ENCODE peak calls at places on chromosomes 7 and 10, in four cellular contexts. J is neural progenitor cell, E is HCT116, V is GM23338. R is an unnamed sample.

GRCh38 chr7:13416071-13416470 is 573.4 kb downstream of the ETV1 start:
- DNase-seq in J (no peak), E (no peak), V (no peak), R (no peak)

GRCh38 chr10:71575446-71575845 is 144.1 kb downstream of the C10orf105 start:
- DNase-seq in V (no peak), J (no peak), E (no peak), R (no peak)

GRCh38 chr10:80896076-80896475 is 358.4 kb downstream of the SH2D4B start:
- DNase-seq in V (no peak), E (no peak), J (no peak), R (no peak)

GRCh38 chr7:117124585-117125220 is 171.4 kb downstream of the ST7 start:
- DNase-seq in V (no peak), E (peak), J (no peak), R (peak)

GRCh38 chr10:15300697-15301096 is 70.4 kb downstream of the FAM171A1 start:
- DNase-seq in V (no peak), E (no peak), J (no peak), R (no peak)

GRCh38 chr10:79444243-79445119 is 943 bp downstream of the ZCCHC24 start:
- DNase-seq in J (peak), E (no peak), V (peak), R (peak)

GRCh38 chr10:69807696-69808095 is 6.0 kb downstream of the COL13A1 start:
- DNase-seq in V (peak), E (peak), J (no peak), R (no peak)

GRCh38 chr7:40595129-40595528 is 460.3 kb downstream of the SUGCT start:
- DNase-seq in J (no peak), V (no peak), E (no peak), R (no peak)

GRCh38 chr7:151566897-151567320 is 47.2 kb upstream of the RHEB start:
- DNase-seq in J (no peak), V (peak), E (no peak), R (peak)

GRCh38 chr10:69421611-69422308 is 5.0 kb upstream of the TACR2 start:
- DNase-seq in J (no peak), E (no peak), V (no peak), R (peak)

GRCh38 chr10:14878266-14879054 is at the start of gene SUV39H2:
- DNase-seq in V (peak), J (peak), E (peak), R (peak)

GRCh38 chr7:70060298-70061068 is 462.2 kb downstream of the AUTS2 start:
- DNase-seq in E (no peak), V (peak), J (no peak), R (no peak)

GRCh38 chr7:29123611-29124190 is 22.6 kb downstream of the CPVL start:
- DNase-seq in J (no peak), V (peak), E (no peak), R (no peak)

GRCh38 chr7:69596723-69597277 is 1.5 kb upstream of the AUTS2 start:
- DNase-seq in E (no peak), V (no peak), J (peak), R (no peak)

GRCh38 chr10:1272079-1272478 is 215.9 kb downstream of the WDR37 start:
- DNase-seq in E (no peak), V (no peak), J (no peak), R (no peak)

GRCh38 chr7:20647908-20648776 is 32.7 kb downstream of the ABCB5 start:
- DNase-seq in J (peak), E (peak), V (peak), R (peak)

GRCh38 chr10:110460111-110460809 is 37.4 kb upstream of the DUSP5 start:
- DNase-seq in V (no peak), E (no peak), J (no peak), R (no peak)

GRCh38 chr7:33873518-33873917 is 31.8 kb upstream of the BMPER start:
- DNase-seq in E (no peak), J (peak), V (peak), R (no peak)

GRCh38 chr7:28301148-28301641 is 111.1 kb upstream of the CREB5 start:
- DNase-seq in E (no peak), V (no peak), J (no peak), R (no peak)

GRCh38 chr10:109931153-109931552 is 7.8 kb upstream of the XPNPEP1 start:
- DNase-seq in E (no peak), V (no peak), J (no peak), R (no peak)

GRCh38 chr7:29987821-29988317 is 1.7 kb downstream of the SCRN1 start:
- DNase-seq in J (peak), V (peak), E (peak), R (peak)

GRCh38 chr10:131730771-131731497 is 169.9 kb upstream of the PPP2R2D start:
- DNase-seq in E (no peak), V (no peak), J (peak), R (no peak)

GRCh38 chr7:20799566-20800377 is 13.1 kb upstream of the SP8 start:
- DNase-seq in J (peak), V (peak), E (no peak), R (no peak)

GRCh38 chr10:100685331-100685730 is 60.1 kb upstream of the PAX2 start:
- DNase-seq in V (no peak), E (no peak), J (no peak), R (no peak)

GRCh38 chr7:142319970-142320369 is 62.1 kb upstream of the PRSS58 start:
- DNase-seq in V (peak), E (no peak), J (no peak), R (no peak)

GRCh38 chr7:139725077-139725476 is 52.7 kb downstream of the HIPK2 start:
- DNase-seq in E (no peak), V (no peak), J (no peak), R (no peak)

GRCh38 chr7:87152897-87153641 is 816 bp downstream of the DMTF1 start:
- DNase-seq in V (peak), J (peak), E (no peak), R (peak)

GRCh38 chr7:98251251-98251843 is 685 bp downstream of the TECPR1 start:
- DNase-seq in J (no peak), V (peak), E (no peak), R (no peak)

GRCh38 chr10:121130382-121130781 is 279.2 kb downstream of the WDR11 start:
- DNase-seq in V (no peak), J (no peak), E (no peak), R (no peak)

GRCh38 chr10:96835826-96836365 is 3.8 kb downstream of the LCOR start:
- DNase-seq in V (no peak), J (no peak), E (no peak), R (peak)

GRCh38 chr7:81851413-81851812 is 81.6 kb upstream of the HGF start:
- DNase-seq in J (no peak), V (no peak), E (no peak), R (no peak)

GRCh38 chr10:70432561-70433263 is 8.8 kb downstream of the NODAL start:
- DNase-seq in J (no peak), E (no peak), V (no peak), R (no peak)

GRCh38 chr7:142441074-142441403 is 183.2 kb upstream of the PRSS58 start:
- DNase-seq in E (no peak), J (no peak), V (peak), R (no peak)

GRCh38 chr7:1858435-1859265 is 188.6 kb downstream of the ELFN1 start:
- DNase-seq in E (no peak), V (no peak), J (no peak), R (no peak)

GRCh38 chr10:97366572-97366971 is 32.0 kb upstream of the FRAT2 start:
- DNase-seq in V (no peak), J (no peak), E (no peak), R (no peak)

GRCh38 chr7:25686493-25686892 is 458.2 kb upstream of the NPVF start:
- DNase-seq in V (no peak), J (no peak), E (no peak), R (no peak)

DNA sequence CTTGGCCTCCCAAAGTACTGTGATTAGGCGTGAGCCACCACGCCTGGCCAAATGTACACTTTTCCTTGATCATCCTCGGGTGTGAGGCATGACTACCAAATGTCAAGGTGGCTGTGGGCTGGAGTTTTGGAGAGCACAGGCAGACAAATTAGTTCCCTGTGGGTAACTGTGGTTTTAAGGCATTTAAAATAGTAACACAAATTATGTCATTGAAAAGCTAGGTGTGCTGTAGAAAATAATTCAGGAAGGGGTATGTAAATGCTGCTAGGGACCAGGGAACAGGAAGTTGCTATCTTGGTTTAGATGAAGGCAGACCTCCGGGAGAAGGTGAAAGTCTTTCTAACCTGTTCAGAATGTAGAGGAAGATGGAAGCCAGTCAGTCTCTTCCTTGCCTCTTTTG is 9.9 kb downstream of the GLRX3 start:
- DNase-seq in E (no peak), V (no peak), J (no peak), R (no peak)
- H3K4me3 ChIP-seq in E (no peak), V (no peak), J (no peak), R (no peak)

GRCh38 chr7:47591655-47592572 is 10.0 kb upstream of the TNS3 start:
- DNase-seq in V (peak), J (peak), E (no peak), R (peak)

GRCh38 chr7:47588704-47589225 is 6.9 kb upstream of the TNS3 start:
- DNase-seq in V (no peak), E (no peak), J (no peak), R (peak)

GRCh38 chr7:47587976-47588375 is 6.1 kb upstream of the TNS3 start:
- DNase-seq in E (no peak), J (no peak), V (no peak), R (peak)

GRCh38 chr7:47594406-47594805 is 12.5 kb upstream of the TNS3 start:
- DNase-seq in J (no peak), E (no peak), V (no peak), R (no peak)

DNA sequence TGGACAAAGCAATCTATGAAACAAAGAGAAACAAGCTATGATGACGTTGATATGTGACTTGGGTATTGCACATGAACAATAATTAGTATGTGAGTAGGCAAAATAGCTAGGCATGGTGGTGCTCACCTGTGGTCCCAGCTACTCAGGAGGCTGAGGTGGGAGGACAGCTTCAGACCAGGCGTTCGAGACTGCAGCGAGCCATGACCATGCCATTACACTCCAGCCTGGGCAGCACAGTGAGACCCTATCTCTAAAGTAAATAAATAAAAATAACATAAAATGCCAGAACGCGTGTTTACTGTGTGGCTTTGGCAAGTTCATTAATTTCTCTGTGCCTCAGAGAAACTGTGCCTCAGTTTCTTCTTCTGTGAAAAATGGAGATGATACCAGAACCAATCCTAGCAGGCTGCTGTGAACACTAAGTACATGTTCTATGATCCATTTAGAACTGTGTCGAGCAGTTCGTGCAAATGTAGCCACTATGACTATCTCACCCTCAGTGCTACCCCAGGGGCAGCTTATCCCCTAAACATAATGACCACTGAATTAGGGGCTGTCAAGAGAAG is 9.3 kb upstream of the TNS3 start:
- DNase-seq in J (no peak), E (no peak), V (no peak), R (no peak)
- H3K4me2 ChIP-seq in J (no peak), E (no peak), V (no peak), R (peak)

GRCh38 chr7:26857170-26857533 is 7.2 kb downstream of the SKAP2 start:
- DNase-seq in V (no peak), E (no peak), J (no peak), R (no peak)

GRCh38 chr7:26858735-26859134 is 5.7 kb downstream of the SKAP2 start:
- DNase-seq in J (no peak), E (no peak), V (peak), R (no peak)

GRCh38 chr7:26856481-26856880 is 7.9 kb downstream of the SKAP2 start:
- DNase-seq in V (no peak), E (no peak), J (peak), R (no peak)

GRCh38 chr7:26858229-26858568 is 6.2 kb downstream of the SKAP2 start:
- DNase-seq in E (no peak), V (peak), J (no peak), R (no peak)

GRCh38 chr7:26857534-26858228 is 6.7 kb downstream of the SKAP2 start:
- DNase-seq in J (peak), E (no peak), V (peak), R (peak)
- TF ChIP-seq EZH2phosphoT487 in J (peak), E (no peak), V (no peak), R (peak)

GRCh38 chr7:111011500-111011899 is 79.4 kb upstream of the LRRN3 start:
- DNase-seq in E (no peak), V (no peak), J (no peak), R (no peak)

GRCh38 chr7:111014074-111014473 is 76.9 kb upstream of the LRRN3 start:
- DNase-seq in V (no peak), J (no peak), E (no peak), R (no peak)

GRCh38 chr7:111010833-111011232 is 80.1 kb upstream of the LRRN3 start:
- DNase-seq in V (no peak), E (no peak), J (no peak), R (peak)

GRCh38 chr7:111012152-111012551 is 78.8 kb upstream of the LRRN3 start:
- DNase-seq in E (no peak), V (no peak), J (no peak), R (no peak)

DNA sequence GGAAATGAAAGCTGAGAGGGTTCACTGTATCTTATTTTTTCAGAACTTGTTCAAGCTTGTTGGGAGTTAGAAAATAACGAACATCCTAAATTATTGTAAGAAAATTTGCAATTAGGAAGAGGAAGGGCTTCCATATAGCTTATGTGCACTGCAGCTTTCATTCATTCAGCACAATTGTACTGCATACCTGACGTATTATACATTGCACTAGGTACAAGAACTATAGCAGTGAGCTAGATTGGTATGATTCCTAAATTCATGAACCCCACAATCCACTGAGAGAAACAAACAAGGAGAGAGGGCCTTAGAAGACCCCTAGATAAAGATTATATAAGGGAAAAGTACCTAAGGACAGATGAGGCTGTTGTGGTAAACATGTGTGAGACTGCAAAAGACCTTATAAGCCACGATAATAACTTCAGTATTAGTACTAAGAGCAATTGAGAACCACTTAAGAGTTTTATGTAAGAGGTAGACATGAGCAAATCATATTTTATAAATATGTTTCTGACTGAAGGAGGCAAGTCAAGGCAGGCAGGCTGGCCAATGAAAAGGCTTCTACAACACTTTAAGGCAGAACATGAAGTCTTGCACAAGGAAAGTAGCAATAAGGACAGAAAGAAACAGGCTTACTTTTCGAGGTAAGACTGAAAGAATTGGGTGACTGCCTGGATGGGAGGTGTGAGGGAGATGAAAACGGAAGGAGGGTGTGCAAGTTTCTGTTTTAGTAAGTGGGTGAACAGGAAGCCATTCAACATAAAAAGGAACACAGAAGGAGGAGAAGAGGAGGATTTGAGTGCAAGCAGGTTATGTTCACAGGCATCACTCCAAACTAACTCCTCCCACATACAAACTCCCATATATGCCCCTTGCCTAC is 77.9 kb upstream of the LRRN3 start:
- DNase-seq in J (no peak), E (no peak), V (no peak), R (no peak)
- H3K4me3 ChIP-seq in J (no peak), E (no peak), V (no peak), R (no peak)

GRCh38 chr7:112398534-112398933 is 51.7 kb upstream of the IFRD1 start:
- DNase-seq in J (no peak), V (no peak), E (no peak), R (no peak)
- H3K4me2 ChIP-seq in J (no peak), V (no peak), E (no peak), R (no peak)